ENCODE peak calls at places on chromosomes 4 and X, in five cellular contexts. One of them, this sample, is unnamed. For H3K36me3, the result is how much of the 10 kb centered on the place peaks cover.

GRCh38 chr4:61336911-61337310 is 136.8 kb downstream of the ADGRL3 start:
- DNase-seq in stomach: no peak
- DNase-seq in sigmoid colon: no peak
- DNase-seq in uterus: no peak
- DNase-seq in kidney epithelial cell: no peak
- DNase-seq in this sample: no peak

GRCh38 chr4:147933779-147934178 is 201.9 kb downstream of the ARHGAP10 start:
- DNase-seq in stomach: no peak
- DNase-seq in sigmoid colon: no peak
- DNase-seq in uterus: no peak
- DNase-seq in kidney epithelial cell: no peak
- DNase-seq in this sample: no peak

GRCh38 chr4:174248407-174248806 is 35.1 kb downstream of the FBXO8 start:
- DNase-seq in stomach: no peak
- DNase-seq in sigmoid colon: no peak
- DNase-seq in uterus: no peak
- DNase-seq in kidney epithelial cell: no peak
- DNase-seq in this sample: no peak

GRCh38 chrX:54492340-54492739 is 3.7 kb downstream of the FGD1 start:
- DNase-seq in stomach: no peak
- DNase-seq in sigmoid colon: no peak
- DNase-seq in uterus: peak
- DNase-seq in kidney epithelial cell: no peak
- DNase-seq in this sample: no peak

GRCh38 chr4:170339522-170339921 is 249.8 kb upstream of the AADAT start:
- DNase-seq in stomach: no peak
- DNase-seq in sigmoid colon: no peak
- DNase-seq in uterus: no peak
- DNase-seq in kidney epithelial cell: no peak
- DNase-seq in this sample: no peak

GRCh38 chr4:38723114-38723513 is 59.1 kb downstream of the KLF3 start:
- DNase-seq in stomach: no peak
- DNase-seq in sigmoid colon: no peak
- DNase-seq in uterus: no peak
- DNase-seq in kidney epithelial cell: no peak
- DNase-seq in this sample: no peak

GRCh38 chr4:112073201-112073600 is 72.1 kb upstream of the FAM241A start:
- DNase-seq in stomach: no peak
- DNase-seq in sigmoid colon: no peak
- DNase-seq in uterus: no peak
- DNase-seq in kidney epithelial cell: no peak
- DNase-seq in this sample: no peak

GRCh38 chr4:190016369-190017289 is 10.4 kb downstream of the FRG2 start:
- DNase-seq in stomach: no peak
- DNase-seq in sigmoid colon: no peak
- DNase-seq in uterus: no peak
- DNase-seq in kidney epithelial cell: no peak
- DNase-seq in this sample: no peak

GRCh38 chr4:87853891-87854290 is 21.1 kb downstream of the MEPE start:
- DNase-seq in stomach: no peak
- DNase-seq in sigmoid colon: no peak
- DNase-seq in uterus: no peak
- DNase-seq in kidney epithelial cell: no peak
- DNase-seq in this sample: no peak

GRCh38 chrX:19824603-19825002 is 62.8 kb downstream of the SH3KBP1 start:
- DNase-seq in stomach: no peak
- DNase-seq in sigmoid colon: no peak
- DNase-seq in uterus: no peak
- DNase-seq in kidney epithelial cell: peak
- DNase-seq in this sample: no peak

GRCh38 chr4:187209921-187210613 is 486.4 kb upstream of the FAT1 start:
- DNase-seq in stomach: no peak
- DNase-seq in sigmoid colon: no peak
- DNase-seq in uterus: no peak
- DNase-seq in kidney epithelial cell: no peak
- DNase-seq in this sample: no peak

GRCh38 chrX:46777971-46778810 is 19.3 kb upstream of the SLC9A7 start:
- DNase-seq in stomach: no peak
- DNase-seq in sigmoid colon: no peak
- DNase-seq in uterus: no peak
- DNase-seq in kidney epithelial cell: no peak
- DNase-seq in this sample: no peak

GRCh38 chr4:57051100-57051499 is 59.1 kb downstream of the IGFBP7 start:
- DNase-seq in stomach: no peak
- DNase-seq in sigmoid colon: no peak
- DNase-seq in uterus: no peak
- DNase-seq in kidney epithelial cell: no peak
- DNase-seq in this sample: no peak

GRCh38 chrX:12903646-12904045 is 2.8 kb upstream of the TLR8 start:
- DNase-seq in stomach: no peak
- DNase-seq in sigmoid colon: no peak
- DNase-seq in uterus: no peak
- DNase-seq in kidney epithelial cell: no peak
- DNase-seq in this sample: no peak

GRCh38 chr4:55475394-55476243 is 71.1 kb downstream of the CLOCK start:
- DNase-seq in stomach: no peak
- DNase-seq in sigmoid colon: no peak
- DNase-seq in uterus: no peak
- DNase-seq in kidney epithelial cell: peak
- DNase-seq in this sample: no peak

GRCh38 chr4:55355555-55355954 is 9.5 kb downstream of the SRD5A3 start:
- DNase-seq in stomach: no peak
- DNase-seq in sigmoid colon: no peak
- DNase-seq in uterus: no peak
- DNase-seq in kidney epithelial cell: no peak
- DNase-seq in this sample: no peak

GRCh38 chr4:140349816-140350215 is 23.6 kb upstream of the SCOC start:
- DNase-seq in stomach: no peak
- DNase-seq in sigmoid colon: no peak
- DNase-seq in uterus: no peak
- DNase-seq in kidney epithelial cell: no peak
- DNase-seq in this sample: no peak

GRCh38 chr4:22932326-22932725 is 239.6 kb downstream of the GBA3 start:
- DNase-seq in stomach: peak
- DNase-seq in sigmoid colon: no peak
- DNase-seq in uterus: no peak
- DNase-seq in kidney epithelial cell: no peak
- DNase-seq in this sample: no peak

GRCh38 chrX:82196866-82197265 is 995.0 kb downstream of the SH3BGRL start:
- DNase-seq in stomach: no peak
- DNase-seq in sigmoid colon: no peak
- DNase-seq in uterus: no peak
- DNase-seq in kidney epithelial cell: no peak
- DNase-seq in this sample: no peak

GRCh38 chr4:185384877-185385465 is 10.8 kb downstream of the LRP2BP start:
- DNase-seq in stomach: no peak
- DNase-seq in sigmoid colon: no peak
- DNase-seq in uterus: no peak
- DNase-seq in kidney epithelial cell: no peak
- DNase-seq in this sample: no peak

GRCh38 chrX:35826503-35826902 is 28.4 kb downstream of the MAGEB16 start:
- DNase-seq in stomach: no peak
- DNase-seq in sigmoid colon: no peak
- DNase-seq in uterus: no peak
- DNase-seq in kidney epithelial cell: no peak
- DNase-seq in this sample: no peak

GRCh38 chr4:72418458-72418857 is 150.6 kb downstream of the ADAMTS3 start:
- DNase-seq in stomach: no peak
- DNase-seq in sigmoid colon: no peak
- DNase-seq in uterus: peak
- DNase-seq in kidney epithelial cell: no peak
- DNase-seq in this sample: no peak

GRCh38 chrX:19540076-19540475 is 24.8 kb upstream of the MAP3K15 start:
- DNase-seq in stomach: no peak
- DNase-seq in sigmoid colon: no peak
- DNase-seq in uterus: no peak
- DNase-seq in kidney epithelial cell: no peak
- DNase-seq in this sample: no peak

GRCh38 chr4:56348582-56348981 is 38.7 kb downstream of the AASDH start:
- DNase-seq in stomach: no peak
- DNase-seq in sigmoid colon: no peak
- DNase-seq in uterus: no peak
- DNase-seq in kidney epithelial cell: no peak
- DNase-seq in this sample: no peak

DNA sequence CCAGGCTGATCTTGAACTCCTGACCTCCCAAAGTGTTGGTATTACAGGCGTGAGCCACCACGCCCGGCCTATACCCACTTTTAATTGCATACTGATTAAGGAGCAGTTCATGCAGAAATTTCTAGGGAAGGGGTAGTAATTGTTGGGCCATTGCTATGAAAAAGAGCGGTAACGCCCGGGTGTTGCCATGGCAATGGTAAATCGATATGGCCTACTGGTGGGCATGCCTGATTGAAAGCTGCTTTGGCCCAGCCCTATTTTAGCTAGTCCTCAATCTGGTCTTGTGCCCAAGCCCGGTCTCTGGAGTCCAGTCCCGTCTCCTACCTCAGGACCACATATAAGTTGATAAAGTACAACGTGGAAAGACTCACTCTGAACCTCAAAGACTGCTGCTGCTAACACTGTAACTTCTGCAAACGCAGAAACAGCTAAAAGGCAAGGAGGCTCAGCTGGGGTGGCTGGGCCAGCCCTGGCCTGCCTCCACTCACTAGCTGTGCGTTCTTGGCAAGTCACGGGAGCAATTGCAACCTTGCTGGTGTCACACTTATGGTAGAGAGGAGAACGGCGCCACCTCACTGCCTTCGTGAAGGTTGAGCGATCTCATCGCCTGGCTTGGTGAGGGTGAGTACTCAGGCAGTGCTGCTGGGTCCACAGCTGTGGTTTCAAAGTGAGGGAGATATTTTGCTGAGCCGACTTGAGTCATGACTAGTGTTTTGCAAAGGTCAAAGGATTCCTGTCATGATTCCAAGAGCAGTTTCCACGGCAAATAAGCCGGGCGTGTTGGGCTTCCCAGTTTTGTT is 57.0 kb upstream of the GRPEL1 start:
- DNase-seq in stomach: peak
- DNase-seq in sigmoid colon: peak
- DNase-seq in uterus: peak
- DNase-seq in kidney epithelial cell: peak
- DNase-seq in this sample: peak
- TF ChIP-seq CTCF in stomach: no peak
- TF ChIP-seq CTCF in sigmoid colon: no peak
- TF ChIP-seq CTCF in uterus: no peak
- TF ChIP-seq CTCF in kidney epithelial cell: no peak
- TF ChIP-seq CTCF in this sample: no peak

GRCh38 chr4:143199503-143199902 is 14.8 kb downstream of the USP38 start:
- DNase-seq in stomach: no peak
- DNase-seq in sigmoid colon: no peak
- DNase-seq in uterus: no peak
- DNase-seq in kidney epithelial cell: no peak
- DNase-seq in this sample: no peak

GRCh38 chr4:143207555-143207954 is 22.8 kb downstream of the USP38 start:
- DNase-seq in stomach: no peak
- DNase-seq in sigmoid colon: no peak
- DNase-seq in uterus: no peak
- DNase-seq in kidney epithelial cell: no peak
- DNase-seq in this sample: no peak

GRCh38 chr4:143202824-143203223 is 18.1 kb downstream of the USP38 start:
- DNase-seq in stomach: no peak
- DNase-seq in sigmoid colon: no peak
- DNase-seq in uterus: no peak
- DNase-seq in kidney epithelial cell: no peak
- DNase-seq in this sample: no peak

DNA sequence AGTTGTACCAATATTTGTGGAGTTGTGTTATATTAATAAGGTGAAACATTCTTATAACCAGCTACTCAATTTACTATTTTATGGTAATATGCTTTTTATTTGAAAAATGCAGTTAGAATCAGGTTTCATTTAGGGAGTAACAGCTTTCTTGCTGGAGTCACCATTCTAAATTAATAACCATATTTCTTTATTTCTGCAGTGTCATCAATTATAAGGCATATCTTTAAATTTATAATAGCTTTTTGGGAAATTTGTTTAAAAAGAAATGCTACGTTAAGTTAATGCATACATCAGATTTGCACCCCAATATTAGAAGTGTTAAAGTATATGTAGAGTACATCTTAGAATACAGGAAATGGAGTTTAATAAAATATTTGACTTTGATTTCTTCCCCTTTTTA is 18.9 kb downstream of the USP38 start:
- DNase-seq in stomach: no peak
- DNase-seq in sigmoid colon: no peak
- DNase-seq in uterus: no peak
- DNase-seq in kidney epithelial cell: no peak
- DNase-seq in this sample: no peak
- H3K36me3 ChIP-seq in stomach: half or more
- H3K36me3 ChIP-seq in sigmoid colon: under half
- H3K36me3 ChIP-seq in uterus: under half
- H3K36me3 ChIP-seq in kidney epithelial cell: under half
- H3K36me3 ChIP-seq in this sample: under half

GRCh38 chrX:119885554-119886428 is 9.9 kb upstream of the AKAP14 start:
- DNase-seq in stomach: no peak
- DNase-seq in sigmoid colon: peak
- DNase-seq in uterus: no peak
- DNase-seq in kidney epithelial cell: no peak
- DNase-seq in this sample: no peak

DNA sequence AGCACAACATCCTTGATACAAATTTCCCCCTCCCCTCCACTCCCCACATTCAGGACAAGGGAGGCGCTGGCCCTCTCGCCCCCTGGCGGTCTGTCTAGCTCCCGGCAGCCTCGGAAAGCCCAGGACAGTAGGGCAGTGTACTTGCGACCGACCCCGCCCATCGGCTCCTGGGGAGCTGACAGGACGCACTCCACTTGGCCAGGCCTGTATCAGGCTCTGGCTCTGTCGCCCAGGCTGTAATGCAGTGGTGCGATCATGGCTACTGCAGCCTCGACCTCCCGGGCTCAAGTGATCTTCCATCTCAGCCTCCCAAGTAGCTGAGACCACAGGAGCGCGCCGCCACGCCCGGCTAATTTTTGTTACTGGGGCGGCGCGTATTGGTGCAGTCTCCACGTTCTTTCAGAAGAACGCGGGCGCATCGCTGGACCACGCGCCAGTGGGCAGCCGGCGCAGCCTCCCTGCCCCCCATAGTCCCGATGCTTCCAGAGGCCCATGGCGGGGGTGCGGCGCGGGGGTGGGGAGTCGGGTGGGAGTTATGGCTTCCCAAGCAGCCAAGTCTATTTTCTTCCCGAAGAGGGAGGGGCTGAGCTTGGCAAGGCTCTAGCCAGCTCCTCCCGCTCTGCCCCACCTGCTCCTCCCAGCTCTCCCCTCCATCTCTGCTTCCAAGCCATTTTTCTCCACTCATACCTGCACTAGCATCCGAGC is 7.8 kb upstream of the AKAP14 start:
- DNase-seq in stomach: peak
- DNase-seq in sigmoid colon: peak
- DNase-seq in uterus: peak
- DNase-seq in kidney epithelial cell: no peak
- DNase-seq in this sample: peak
- H3K4me3 ChIP-seq in stomach: peak
- H3K4me3 ChIP-seq in sigmoid colon: peak
- H3K4me3 ChIP-seq in uterus: no peak
- H3K4me3 ChIP-seq in kidney epithelial cell: peak
- H3K4me3 ChIP-seq in this sample: no peak

DNA sequence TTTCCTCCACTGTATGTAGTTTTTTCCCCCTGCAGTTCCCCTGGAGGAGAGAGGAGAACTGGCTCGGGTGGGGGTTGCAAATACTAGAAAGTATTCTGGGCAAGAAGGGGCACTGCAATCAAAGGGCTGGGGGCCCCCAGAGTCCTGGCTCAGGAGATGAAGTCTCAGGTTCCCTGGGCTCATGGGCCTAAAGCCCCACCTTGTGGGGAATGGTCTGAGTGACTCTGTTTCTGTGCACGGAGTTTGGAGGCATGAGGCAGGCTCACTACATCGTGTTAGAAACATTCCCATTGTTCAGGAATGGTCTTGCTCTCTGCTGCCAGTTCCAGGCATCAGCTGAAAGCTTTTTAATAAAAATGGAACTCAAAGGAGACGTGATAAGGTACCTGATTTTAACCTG is 122.5 kb downstream of the TMEM164 start:
- DNase-seq in stomach: no peak
- DNase-seq in sigmoid colon: no peak
- DNase-seq in uterus: no peak
- DNase-seq in kidney epithelial cell: no peak
- DNase-seq in this sample: no peak
- TF ChIP-seq CTCF in stomach: no peak
- TF ChIP-seq CTCF in sigmoid colon: no peak
- TF ChIP-seq CTCF in uterus: no peak
- TF ChIP-seq CTCF in kidney epithelial cell: peak
- TF ChIP-seq CTCF in this sample: no peak